ENCODE peak calls at places on chromosomes 6 and 20, in eight cellular contexts. Q, S, K, P, H, C, A and B are unnamed samples.

GRCh38 chr6:48080227-48081009 is 30.6 kb downstream of the PTCHD4 start:
- DNase-seq in A (no peak), Q (no peak), C (peak; percentile 21), K (no peak), P (no peak), H (no peak), S (no peak), B (no peak)

GRCh38 chr20:16119909-16120308 is 453.3 kb downstream of the KIF16B start:
- DNase-seq in A (no peak), P (no peak), K (no peak), C (no peak), Q (no peak), H (no peak), S (no peak), B (no peak)

GRCh38 chr20:7291946-7292345 is 524.5 kb downstream of the BMP2 start:
- DNase-seq in P (no peak), A (no peak), C (no peak), S (no peak), Q (no peak), H (no peak), K (no peak), B (no peak)

GRCh38 chr6:8958894-8959511 is 523.7 kb upstream of the SLC35B3 start:
- DNase-seq in C (no peak), P (no peak), K (no peak), A (peak; percentile 1), Q (no peak), H (no peak), S (no peak), B (no peak)

GRCh38 chr6:116087437-116088027 is 13.1 kb upstream of the NT5DC1 start:
- DNase-seq in H (no peak), C (no peak), S (no peak), A (peak; percentile 78), Q (no peak), K (no peak), P (no peak), B (no peak)

GRCh38 chr20:63626424-63627128 is at the start of gene GMEB2:
- DNase-seq in C (no peak), H (peak; percentile 82), A (no peak), P (peak; percentile 69), S (peak; percentile 65), K (peak; percentile 75), Q (no peak), B (peak; percentile 91)

GRCh38 chr6:97322811-97323210 is 39.8 kb upstream of the MMS22L start:
- DNase-seq in A (peak; percentile 52), P (no peak), C (no peak), H (no peak), Q (no peak), S (no peak), K (no peak), B (no peak)

GRCh38 chr6:35592178-35592577 is 79.5 kb upstream of the TULP1 start:
- DNase-seq in C (no peak), Q (no peak), A (no peak), K (no peak), P (no peak), H (no peak), S (no peak), B (no peak)

GRCh38 chr6:40194771-40195170 is 260.5 kb upstream of the MOCS1 start:
- DNase-seq in C (no peak), S (no peak), A (no peak), P (no peak), H (no peak), Q (no peak), K (no peak), B (no peak)
- H3K4me1 ChIP-seq in C (no peaks in the 10 kb centered on the region), S (no peaks in the 10 kb centered on the region), A (no peaks in the 10 kb centered on the region), P (no peaks in the 10 kb centered on the region), H (no peaks in the 10 kb centered on the region), Q (no peaks in the 10 kb centered on the region), K (no peaks in the 10 kb centered on the region), B (no peaks in the 10 kb centered on the region)

GRCh38 chr6:109503327-109504224 is 20.6 kb upstream of the ZBTB24 start:
- DNase-seq in C (no peak), S (no peak), A (no peak), Q (no peak), P (no peak), H (no peak), K (no peak), B (no peak)
- H3K27ac ChIP-seq in C (no peak overlapping the region), S (no peak overlapping the region), A (no peak overlapping the region), Q (no peak overlapping the region), P (no peak overlapping the region), H (no peak overlapping the region), K (no peak overlapping the region), B (no peak overlapping the region)

GRCh38 chr6:52515219-52515960 is 61.5 kb downstream of the TRAM2 start:
- DNase-seq in S (no peak), A (peak; percentile 75), Q (no peak), H (no peak), K (no peak), P (no peak), C (no peak), B (no peak)
- H3K4me1 ChIP-seq in S (no peaks in the 10 kb centered on the region), A (peaks cover 54% of the 10 kb centered on the region), Q (no peaks in the 10 kb centered on the region), H (peaks cover 18% of the 10 kb centered on the region), K (peaks cover 49% of the 10 kb centered on the region), P (peaks cover 38% of the 10 kb centered on the region), C (peaks cover 9% of the 10 kb centered on the region), B (peaks cover 60% of the 10 kb centered on the region)

GRCh38 chr6:168368063-168368835 is 48.7 kb upstream of the DACT2 start:
- DNase-seq in A (no peak), S (no peak), P (no peak), C (peak; percentile 82), H (no peak), K (no peak), Q (no peak), B (no peak)

GRCh38 chr6:168368971-168369370 is 49.4 kb upstream of the DACT2 start:
- DNase-seq in P (no peak), K (no peak), C (no peak), S (no peak), Q (no peak), A (no peak), H (no peak), B (peak; percentile 35)

GRCh38 chr6:168370310-168370991 is 50.9 kb upstream of the DACT2 start:
- DNase-seq in H (peak; percentile 71), Q (peak; percentile 54), A (no peak), S (peak; percentile 43), C (peak; percentile 73), K (peak; percentile 76), P (peak; percentile 52), B (peak; percentile 84)

GRCh38 chr6:168371185-168371584 is 51.6 kb upstream of the DACT2 start:
- DNase-seq in C (no peak), S (no peak), P (no peak), A (no peak), H (no peak), Q (no peak), K (no peak), B (peak; percentile 35)

GRCh38 chr6:168369776-168370175 is 50.2 kb upstream of the DACT2 start:
- DNase-seq in H (no peak), K (no peak), P (no peak), C (no peak), Q (no peak), S (no peak), A (no peak), B (peak; percentile 28)
- H3K27ac ChIP-seq in H (no peak overlapping the region), K (no peak overlapping the region), P (no peak overlapping the region), C (no peak overlapping the region), Q (no peak overlapping the region), S (no peak overlapping the region), A (no peak overlapping the region), B (no peak overlapping the region)

DNA sequence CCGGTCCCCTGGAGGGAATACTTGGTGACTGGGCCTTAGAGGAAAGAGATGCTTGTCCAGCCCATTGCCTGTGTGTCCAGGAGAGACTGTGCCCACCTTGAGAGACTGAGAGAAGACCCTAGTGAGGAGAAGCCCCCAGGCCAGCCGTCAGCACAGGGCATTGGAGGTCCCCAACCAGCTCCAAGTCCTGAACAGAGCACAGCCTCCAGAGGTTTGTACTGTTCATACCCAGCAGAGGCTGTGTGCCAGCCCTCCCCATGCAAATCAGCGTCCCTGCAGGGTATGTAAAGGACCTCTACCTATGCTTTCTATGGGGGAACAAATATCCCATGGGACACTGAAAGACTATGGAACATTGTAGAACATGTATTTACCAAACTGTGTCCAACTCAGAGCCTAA is 8.4 kb downstream of the HLA-E start:
- DNase-seq in Q (no peak), S (no peak), P (no peak), C (no peak), H (no peak), K (no peak), A (no peak), B (no peak)
- H3K4me1 ChIP-seq in Q (peaks cover 64% of the 10 kb centered on the region), S (peaks cover 57% of the 10 kb centered on the region), P (peaks cover 70% of the 10 kb centered on the region), C (no peaks in the 10 kb centered on the region), H (no peaks in the 10 kb centered on the region), K (peaks cover 16% of the 10 kb centered on the region), A (peaks cover 9% of the 10 kb centered on the region), B (peaks cover 31% of the 10 kb centered on the region)

GRCh38 chr6:16228043-16228442 is 10.3 kb upstream of the GMPR start:
- DNase-seq in K (no peak), S (no peak), P (no peak), C (no peak), A (no peak), Q (no peak), H (no peak), B (no peak)
- H3K27ac ChIP-seq in K (no peak overlapping the region), S (no peak overlapping the region), P (no peak overlapping the region), C (no peak overlapping the region), A (no peak overlapping the region), Q (no peak overlapping the region), H (no peak overlapping the region), B (no peak overlapping the region)

GRCh38 chr20:48827880-48828733 is at the start of gene PREX1:
- DNase-seq in A (peak; percentile 61), H (peak; percentile 79), S (peak; percentile 87), C (peak; percentile 92), K (peak; percentile 81), P (peak; percentile 85), Q (peak; percentile 82), B (peak; percentile 89)
- H3K4me1 ChIP-seq in A (peaks cover 13% of the 10 kb centered on the region), H (peaks cover 23% of the 10 kb centered on the region), S (peaks cover 21% of the 10 kb centered on the region), C (peaks cover 7% of the 10 kb centered on the region), K (peaks cover 16% of the 10 kb centered on the region), P (peaks cover 74% of the 10 kb centered on the region), Q (peaks cover 31% of the 10 kb centered on the region), B (peaks cover 52% of the 10 kb centered on the region)

DNA sequence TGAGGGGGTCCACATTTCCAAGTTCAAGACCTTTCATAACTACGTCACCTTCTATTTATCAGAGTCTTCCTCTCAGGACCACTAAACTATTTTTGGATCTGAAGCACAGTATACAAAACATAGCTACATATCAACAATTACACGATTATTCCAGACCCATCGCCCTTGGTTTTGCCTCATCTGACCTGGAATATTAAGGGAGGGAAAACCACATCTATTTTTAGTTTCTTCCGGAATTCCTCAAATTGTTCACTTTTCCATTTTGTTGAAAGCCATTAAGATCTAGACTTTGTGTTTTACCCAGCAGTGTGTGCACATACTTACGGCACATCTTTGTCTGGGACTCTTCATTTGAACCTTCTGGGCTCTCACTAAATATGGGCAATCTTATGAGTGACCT is 12.0 kb upstream of the ADGRF5 start:
- DNase-seq in Q (no peak), K (no peak), H (no peak), C (no peak), S (no peak), A (no peak), P (no peak), B (no peak)
- H3K27ac ChIP-seq in Q (no peak overlapping the region), K (peak overlapping the region; percentile 39), H (peak overlapping the region; percentile 40), C (no peak overlapping the region), S (no peak overlapping the region), A (no peak overlapping the region), P (peak overlapping the region; percentile 47), B (peak overlapping the region; percentile 56)